ENCODE peak calls at places on chromosomes 3 and 15, in five cellular contexts. A is astrocyte, N is hepatocyte, C is HCT116, D is neural progenitor cell. Z is an unnamed sample.

GRCh38 chr15:99426431-99427105 is 139.2 kb upstream of the MEF2A start:
- DNase-seq in A (no peak), N (no peak), C (no peak), D (no peak), Z (no peak)

GRCh38 chr15:43776718-43777292 is at the start of gene ELL3:
- DNase-seq in A (no peak), N (peak; percentile 85), C (peak; percentile 69), D (peak; percentile 75), Z (peak; percentile 81)

GRCh38 chr15:35078221-35078915 is 6.7 kb downstream of the NANOGP8 start:
- DNase-seq in A (peak; percentile 36), N (peak; percentile 74), C (peak; percentile 44), D (peak; percentile 70), Z (peak; percentile 16)

GRCh38 chr15:73858062-73858461 is 15.3 kb upstream of the TBC1D21 start:
- DNase-seq in A (no peak), N (no peak), C (no peak), D (no peak), Z (no peak)

GRCh38 chr15:67884514-67885225 is 44.8 kb upstream of the RNU6-1 start:
- DNase-seq in A (peak; percentile 62), N (peak; percentile 96), C (no peak), D (peak; percentile 90), Z (peak; percentile 80)

GRCh38 chr3:17050051-17050450 is 165.3 kb downstream of the PLCL2 start:
- DNase-seq in A (no peak), N (no peak), C (no peak), D (no peak), Z (no peak)

GRCh38 chr3:53630547-53630946 is 136.1 kb downstream of the CACNA1D start:
- DNase-seq in A (peak; percentile 2), N (no peak), C (peak; percentile 6), D (no peak), Z (peak; percentile 29)

GRCh38 chr3:10600159-10601125 is 95.1 kb upstream of the ATP2B2 start:
- DNase-seq in A (peak; percentile 30), N (no peak), C (no peak), D (peak; percentile 44), Z (peak; percentile 42)

GRCh38 chr3:192816274-192816853 is 89.0 kb upstream of the FGF12 start:
- DNase-seq in A (no peak), N (peak; percentile 73), C (peak; percentile 33), D (peak; percentile 55), Z (peak; percentile 47)

GRCh38 chr3:36707623-36708409 is 56.5 kb downstream of the DCLK3 start:
- DNase-seq in A (peak; percentile 18), N (no peak), C (peak; percentile 39), D (no peak), Z (peak; percentile 60)

GRCh38 chr15:75606711-75607684 is 18.5 kb downstream of the SNUPN start:
- DNase-seq in A (peak; percentile 65), N (no peak), C (no peak), D (no peak), Z (no peak)

GRCh38 chr3:186993940-186994670 is 63.8 kb downstream of the ST6GAL1 start:
- DNase-seq in A (no peak), N (no peak), C (no peak), D (no peak), Z (no peak)

GRCh38 chr15:34725565-34725964 is 29.2 kb downstream of the GJD2 start:
- DNase-seq in A (peak; percentile 24), N (no peak), C (no peak), D (no peak), Z (no peak)

GRCh38 chr15:53759333-53759975 is at the start of gene WDR72:
- DNase-seq in A (no peak), N (peak; percentile 62), C (no peak), D (peak; percentile 67), Z (no peak)

GRCh38 chr15:58306591-58307312 is 125.0 kb upstream of the LIPC start:
- DNase-seq in A (peak; percentile 25), N (no peak), C (no peak), D (peak; percentile 7), Z (no peak)

GRCh38 chr3:29683306-29683993 is 402.6 kb downstream of the RBMS3 start:
- DNase-seq in A (peak; percentile 77), N (peak; percentile 44), C (no peak), D (no peak), Z (peak; percentile 47)

GRCh38 chr15:33021806-33022389 is 172.6 kb downstream of the FMN1 start:
- DNase-seq in A (peak; percentile 34), N (peak; percentile 73), C (peak; percentile 47), D (peak; percentile 70), Z (peak; percentile 53)

GRCh38 chr15:52100807-52101206 is 11.8 kb downstream of the BCL2L10 start:
- DNase-seq in A (peak; percentile 86), N (peak; percentile 66), C (peak; percentile 35), D (no peak), Z (peak; percentile 87)

GRCh38 chr3:66427352-66427751 is 73.5 kb downstream of the LRIG1 start:
- DNase-seq in A (no peak), N (no peak), C (no peak), D (no peak), Z (no peak)

GRCh38 chr3:66426135-66426534 is 74.7 kb downstream of the LRIG1 start:
- DNase-seq in A (no peak), N (no peak), C (no peak), D (no peak), Z (no peak)

GRCh38 chr3:66427951-66428350 is 72.9 kb downstream of the LRIG1 start:
- DNase-seq in A (no peak), N (no peak), C (no peak), D (no peak), Z (no peak)

GRCh38 chr3:66430876-66431275 is 69.9 kb downstream of the LRIG1 start:
- DNase-seq in A (no peak), N (no peak), C (no peak), D (no peak), Z (no peak)

DNA sequence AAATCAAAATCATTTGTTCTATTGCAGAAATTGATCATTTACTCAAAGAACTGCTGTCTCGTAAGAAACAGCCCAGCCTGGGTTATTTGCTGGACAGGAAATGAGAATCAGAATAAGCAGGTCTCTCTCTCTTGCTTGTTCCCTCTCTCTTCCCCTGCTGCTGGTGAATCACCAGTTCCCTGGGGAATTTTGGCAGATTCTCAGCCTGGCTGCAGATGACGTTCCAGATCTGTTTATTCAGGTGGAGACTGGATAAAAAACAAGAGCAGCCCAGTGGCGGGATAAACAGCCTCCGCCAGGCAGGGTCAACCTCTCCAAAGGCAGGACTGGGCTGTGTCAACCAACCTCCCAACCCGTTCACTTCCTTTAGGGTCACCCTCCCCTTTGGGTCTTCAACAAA is 72.1 kb downstream of the LRIG1 start:
- DNase-seq in A (peak; percentile 99), N (peak; percentile 62), C (no peak), D (no peak), Z (peak; percentile 93)
- H3K4me2 ChIP-seq in A (peak overlapping the region; percentile 63), N (peak overlapping the region; percentile 13), C (no peak overlapping the region), D (no peak overlapping the region), Z (peak overlapping the region; percentile 46)

GRCh38 chr3:184378650-184379374 is 805 bp upstream of the THPO start:
- DNase-seq in A (no peak), N (no peak), C (no peak), D (no peak), Z (no peak)
- TF ChIP-seq EZH2 in A (no peak), N (no peak), C (no peak), D (no peak), Z (no peak)

GRCh38 chr15:63018639-63019038 is 23.9 kb upstream of the TPM1 start:
- DNase-seq in A (no peak), N (no peak), C (no peak), D (no peak), Z (peak; percentile 43)

GRCh38 chr15:63015618-63016017 is 26.9 kb upstream of the TPM1 start:
- DNase-seq in A (peak; percentile 76), N (no peak), C (no peak), D (no peak), Z (peak; percentile 76)

GRCh38 chr15:63014578-63014977 is 28.0 kb upstream of the TPM1 start:
- DNase-seq in A (no peak), N (no peak), C (no peak), D (no peak), Z (no peak)

GRCh38 chr15:63013052-63013808 is 29.3 kb upstream of the TPM1 start:
- DNase-seq in A (peak; percentile 81), N (no peak), C (no peak), D (no peak), Z (peak; percentile 73)

GRCh38 chr15:63016234-63016633 is 26.3 kb upstream of the TPM1 start:
- DNase-seq in A (no peak), N (no peak), C (no peak), D (no peak), Z (no peak)
- H3K4me2 ChIP-seq in A (no peak overlapping the region), N (no peak overlapping the region), C (peak overlapping the region; percentile 43), D (no peak overlapping the region), Z (no peak overlapping the region)

DNA sequence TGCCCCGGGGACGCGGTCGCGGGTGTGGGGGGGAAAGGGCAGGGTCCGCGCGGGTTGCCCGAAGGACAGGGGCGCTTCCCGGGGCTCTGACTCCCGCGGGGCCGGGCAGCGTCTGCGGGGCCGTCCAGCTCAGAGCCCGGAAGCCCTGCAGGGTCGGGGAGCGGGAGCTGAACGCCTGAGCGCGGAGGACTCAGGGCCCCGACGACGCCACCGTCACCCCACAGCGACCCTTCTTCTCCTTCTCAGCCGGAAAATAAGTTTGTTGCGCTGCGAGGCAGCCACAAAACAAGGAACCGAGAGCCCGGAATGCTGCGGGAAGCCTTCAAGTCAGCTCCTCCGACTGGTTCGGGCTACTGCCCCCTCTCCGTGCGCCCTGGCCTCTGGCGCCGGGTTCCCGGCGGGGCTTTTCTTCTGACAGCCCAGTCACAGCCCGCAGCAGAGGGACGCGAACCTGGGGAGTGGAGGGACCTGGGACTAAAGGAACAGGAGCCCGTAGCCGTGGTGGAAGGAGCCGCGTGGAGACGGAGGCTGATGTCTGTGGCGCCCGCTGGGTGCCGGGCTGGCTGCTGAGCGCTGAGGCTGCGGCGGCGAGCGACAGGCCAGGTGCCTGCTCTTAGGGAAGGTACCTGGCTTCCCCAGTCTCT is 484 bp downstream of the CNTN4 start:
- DNase-seq in A (no peak), N (peak; percentile 71), C (no peak), D (peak; percentile 79), Z (no peak)
- TF ChIP-seq EZH2 in A (peak; percentile 34), N (peak; percentile 68), C (no peak), D (no peak), Z (no peak)

GRCh38 chr3:183517656-183518055 is 37.9 kb downstream of the KLHL6 start:
- DNase-seq in A (no peak), N (peak; percentile 30), C (no peak), D (no peak), Z (no peak)
- H3K4me2 ChIP-seq in A (no peak overlapping the region), N (no peak overlapping the region), C (no peak overlapping the region), D (peak overlapping the region; percentile 51), Z (no peak overlapping the region)

GRCh38 chr15:59993041-59993750 is 10.9 kb upstream of the FOXB1 start:
- DNase-seq in A (no peak), N (no peak), C (no peak), D (no peak), Z (no peak)

GRCh38 chr15:59991919-59992318 is 12.2 kb upstream of the FOXB1 start:
- DNase-seq in A (no peak), N (no peak), C (no peak), D (no peak), Z (no peak)

GRCh38 chr15:59994855-59995557 is 9.1 kb upstream of the FOXB1 start:
- DNase-seq in A (no peak), N (no peak), C (no peak), D (peak; percentile 73), Z (no peak)

GRCh38 chr15:59995568-59996349 is 8.4 kb upstream of the FOXB1 start:
- DNase-seq in A (no peak), N (no peak), C (no peak), D (peak; percentile 50), Z (no peak)

GRCh38 chr15:59993950-59994401 is 10.1 kb upstream of the FOXB1 start:
- DNase-seq in A (no peak), N (no peak), C (no peak), D (peak; percentile 77), Z (no peak)
- TF ChIP-seq EZH2 in A (peak; percentile 28), N (no peak), C (no peak), D (no peak), Z (peak; percentile 39)

Z was measured in mammary epithelial cell.